ENCODE peak calls at places on chromosomes 12 and 14, in seven cellular contexts. Y is esophagus squamous epithelium; C is heart left ventricle; S is heart right ventricle; O is SK-N-SH; T is upper lobe of right lung; A is effector memory CD4-positive, alpha-beta T cell. P is an unnamed sample.

GRCh38 chr14:21070083-21070609 is at the start of gene ARHGEF40:
- DNase-seq in Y (no peak), C (peak; percentile 80), S (peak; percentile 81), O (peak; percentile 87), T (peak; percentile 85), A (no peak), P (no peak)

GRCh38 chr12:118645219-118645618 is 268.9 kb downstream of the SUDS3 start:
- DNase-seq in Y (no peak), C (peak; percentile 19), S (no peak), O (no peak), T (no peak), A (no peak), P (no peak)

GRCh38 chr12:101298426-101298825 is 18.5 kb downstream of the UTP20 start:
- DNase-seq in Y (no peak), C (no peak), S (no peak), O (no peak), T (no peak), A (no peak), P (no peak)

GRCh38 chr12:118704517-118704916 is 276.8 kb upstream of the SRRM4 start:
- DNase-seq in Y (no peak), C (no peak), S (no peak), O (peak; percentile 39), T (no peak), A (no peak), P (no peak)

GRCh38 chr12:131897875-131898274 is 3.5 kb downstream of the ULK1 start:
- DNase-seq in Y (no peak), C (no peak), S (no peak), O (no peak), T (no peak), A (no peak), P (no peak)

GRCh38 chr12:18283776-18284175 is 22.5 kb downstream of the PIK3C2G start:
- DNase-seq in Y (no peak), C (no peak), S (no peak), O (no peak), T (no peak), A (no peak), P (no peak)

GRCh38 chr14:29925106-29925722 is 2.4 kb downstream of the PRKD1 start:
- DNase-seq in Y (no peak), C (no peak), S (no peak), O (no peak), T (no peak), A (no peak), P (no peak)

GRCh38 chr12:53505086-53505485 is 2.2 kb downstream of the NPFF start:
- DNase-seq in Y (no peak), C (no peak), S (no peak), O (no peak), T (no peak), A (no peak), P (no peak)

GRCh38 chr14:51458563-51458955 is 193.2 kb upstream of the FRMD6 start:
- DNase-seq in Y (no peak), C (no peak), S (no peak), O (no peak), T (no peak), A (no peak), P (no peak)

GRCh38 chr14:62824086-62824485 is 221.2 kb downstream of the KCNH5 start:
- DNase-seq in Y (no peak), C (no peak), S (no peak), O (no peak), T (no peak), A (no peak), P (no peak)

GRCh38 chr12:7013101-7013500 is 5.2 kb downstream of the LPCAT3 start:
- DNase-seq in Y (no peak), C (no peak), S (no peak), O (no peak), T (no peak), A (no peak), P (no peak)

GRCh38 chr12:132295101-132295526 is 34.3 kb downstream of the GALNT9 start:
- DNase-seq in Y (no peak), C (no peak), S (peak; percentile 2), O (no peak), T (no peak), A (no peak), P (no peak)

GRCh38 chr14:31382221-31382620 is 38.1 kb downstream of the HEATR5A start:
- DNase-seq in Y (no peak), C (no peak), S (no peak), O (no peak), T (no peak), A (no peak), P (no peak)

GRCh38 chr12:565589-566105 is 97.6 kb downstream of the NINJ2 start:
- DNase-seq in Y (no peak), C (no peak), S (no peak), O (no peak), T (no peak), A (no peak), P (no peak)

GRCh38 chr14:91417983-91418386 is 365 bp upstream of the CCDC88C start:
- DNase-seq in Y (no peak), C (no peak), S (peak; percentile 27), O (peak; percentile 86), T (peak; percentile 82), A (peak; percentile 52), P (peak; percentile 73)

GRCh38 chr12:93378373-93379310 is 917 bp downstream of the NUDT4 start:
- DNase-seq in Y (no peak), C (peak; percentile 38), S (peak; percentile 36), O (peak; percentile 77), T (peak; percentile 78), A (peak; percentile 26), P (peak; percentile 65)

GRCh38 chr12:62194616-62195015 is 65.6 kb upstream of the USP15 start:
- DNase-seq in Y (no peak), C (no peak), S (no peak), O (no peak), T (no peak), A (no peak), P (no peak)

GRCh38 chr12:107163413-107163812 is 70.1 kb upstream of the CRY1 start:
- DNase-seq in Y (no peak), C (no peak), S (no peak), O (no peak), T (no peak), A (no peak), P (no peak)

GRCh38 chr12:107164392-107164791 is 71.0 kb upstream of the CRY1 start:
- DNase-seq in Y (no peak), C (no peak), S (no peak), O (no peak), T (no peak), A (no peak), P (no peak)

GRCh38 chr12:107159384-107159900 is 66.1 kb upstream of the CRY1 start:
- DNase-seq in Y (no peak), C (no peak), S (no peak), O (no peak), T (no peak), A (no peak), P (no peak)
- H3K4me1 ChIP-seq in Y (no peaks in the 10 kb centered on the region), C (no peaks in the 10 kb centered on the region), S (no peaks in the 10 kb centered on the region), O (no peaks in the 10 kb centered on the region), T (no peaks in the 10 kb centered on the region), A (no peaks in the 10 kb centered on the region), P (no peaks in the 10 kb centered on the region)

DNA sequence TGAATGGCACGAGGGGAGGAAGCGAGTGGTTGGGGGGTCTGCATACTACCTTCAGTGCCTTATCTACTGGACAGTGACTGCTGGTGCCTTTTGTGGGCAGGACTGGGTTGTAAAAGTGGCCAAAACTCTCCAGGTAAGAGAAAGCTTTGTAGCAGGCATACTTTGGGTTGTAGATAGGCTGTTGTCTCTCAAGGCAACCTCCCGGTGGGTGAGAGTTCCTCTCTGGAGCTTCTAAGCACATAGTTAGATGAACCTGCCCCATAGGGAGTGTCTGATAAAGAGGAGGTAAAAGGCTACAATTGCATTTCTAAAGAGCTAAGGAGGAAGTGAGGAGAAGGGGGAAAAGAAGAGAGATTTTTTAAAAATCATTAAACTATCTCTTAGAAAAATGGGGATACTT is 4.2 kb upstream of the DAD1 start:
- DNase-seq in Y (no peak), C (no peak), S (no peak), O (no peak), T (no peak), A (no peak), P (no peak)
- H3K27ac ChIP-seq in Y (no peak overlapping the region), C (no peak overlapping the region), S (no peak overlapping the region), O (no peak overlapping the region), T (no peak overlapping the region), A (no peak overlapping the region), P (no peak overlapping the region)

GRCh38 chr12:113239288-113239771 is 18.1 kb downstream of the TPCN1 start:
- DNase-seq in Y (no peak), C (no peak), S (no peak), O (no peak), T (no peak), A (no peak), P (no peak)
- H3K4me1 ChIP-seq in Y (peaks cover 89% of the 10 kb centered on the region), C (peaks cover 36% of the 10 kb centered on the region), S (peaks cover 97% of the 10 kb centered on the region), O (peaks cover 11% of the 10 kb centered on the region), T (peaks cover 65% of the 10 kb centered on the region), A (no peaks in the 10 kb centered on the region), P (peaks cover 7% of the 10 kb centered on the region)

GRCh38 chr14:49950275-49951250 is 57.7 kb downstream of the ARF6 start:
- DNase-seq in Y (no peak), C (no peak), S (no peak), O (no peak), T (peak; percentile 80), A (no peak), P (no peak)
- H3K27ac ChIP-seq in Y (peak overlapping the region; percentile 80), C (no peak overlapping the region), S (no peak overlapping the region), O (no peak overlapping the region), T (peak overlapping the region; percentile 31), A (no peak overlapping the region), P (no peak overlapping the region)

DNA sequence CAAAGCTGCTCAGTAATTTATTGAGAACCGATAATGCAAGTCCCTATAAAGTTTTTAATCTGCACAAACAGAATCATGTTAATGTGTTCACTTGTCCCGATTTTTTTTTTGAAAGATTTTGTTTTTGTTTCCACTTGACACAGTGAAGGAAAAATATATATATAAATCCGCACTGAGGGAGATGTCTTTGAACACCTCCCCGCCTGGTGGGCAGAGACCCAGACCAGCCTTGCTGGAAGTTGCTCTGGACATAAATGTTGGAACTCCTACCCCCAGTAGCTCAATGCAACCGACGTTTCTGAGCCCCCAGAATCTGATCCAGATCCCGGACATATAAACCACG is 12.7 kb downstream of the TBX3 start:
- DNase-seq in Y (no peak), C (no peak), S (no peak), O (no peak), T (no peak), A (no peak), P (no peak)
- H3K4me1 ChIP-seq in Y (peaks cover 41% of the 10 kb centered on the region), C (no peaks in the 10 kb centered on the region), S (peaks cover 43% of the 10 kb centered on the region), O (no peaks in the 10 kb centered on the region), T (peaks cover 13% of the 10 kb centered on the region), A (no peaks in the 10 kb centered on the region), P (no peaks in the 10 kb centered on the region)

DNA sequence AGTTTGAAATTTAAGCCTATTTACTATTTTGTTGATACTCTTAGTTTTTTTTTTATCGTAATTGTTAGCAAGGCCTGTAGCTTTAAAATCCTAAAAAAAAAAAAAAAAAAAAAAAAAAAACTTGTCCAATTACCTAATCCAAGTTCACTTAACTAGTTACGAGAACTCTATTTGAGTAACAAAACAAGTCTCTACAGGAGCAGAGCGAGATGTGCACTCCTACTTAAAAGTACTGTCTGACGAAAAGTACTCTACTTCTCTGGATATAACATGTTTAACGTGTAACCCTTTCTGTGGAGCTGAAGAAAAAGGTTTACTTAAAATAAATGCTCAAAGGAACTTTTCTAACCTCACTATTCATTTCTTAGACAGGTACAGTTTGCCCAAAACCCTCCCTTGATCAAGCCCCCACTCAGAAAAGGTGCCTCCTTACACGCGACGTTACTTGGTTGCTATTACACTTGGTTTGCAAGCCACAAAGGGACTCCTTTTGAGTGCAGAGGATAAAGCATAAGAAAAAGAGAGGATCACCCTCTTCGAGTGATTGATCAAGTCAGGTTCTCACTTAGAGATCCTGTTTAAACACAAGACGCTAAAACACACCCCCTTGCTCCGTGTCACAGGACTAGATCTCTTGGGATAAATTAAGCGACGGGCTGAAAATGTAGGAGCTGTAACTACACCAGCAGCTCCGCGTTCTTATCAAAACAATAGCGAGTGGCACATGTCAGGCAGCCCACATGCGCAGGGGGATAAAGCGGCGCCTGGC is 2.2 kb downstream of the BAZ1A start:
- DNase-seq in Y (no peak), C (no peak), S (no peak), O (no peak), T (no peak), A (no peak), P (peak; percentile 50)
- H3K27ac ChIP-seq in Y (peak overlapping the region; percentile 98), C (peak overlapping the region; percentile 96), S (peak overlapping the region; percentile 97), O (peak overlapping the region; percentile 98), T (peak overlapping the region; percentile 98), A (peak overlapping the region; percentile 100), P (peak overlapping the region; percentile 96)